ENCODE peak calls at places on chromosomes 16 and 17, in four cellular contexts. S is mesothelial cell of epicardium; B is mucosa of descending colon; I is CD8-positive, alpha-beta T cell. G is an unnamed sample.
A peak's percentile ranks its signal among the peaks of the same experiment; 100 is the strongest.

GRCh38 chr17:71180801-71181385 is 939.9 kb upstream of the SOX9 start:
- DNase-seq in I (no peak), B (peak; percentile 85), S (no peak), G (peak; percentile 40)

GRCh38 chr16:23837553-23838308 is 1.9 kb downstream of the PRKCB start:
- DNase-seq in I (no peak), S (no peak), B (no peak), G (no peak)

GRCh38 chr16:68985855-68986254 is 119.6 kb upstream of the HAS3 start:
- DNase-seq in B (no peak), S (no peak), I (no peak), G (no peak)

GRCh38 chr16:86479419-86479818 is 30.9 kb upstream of the FOXF1 start:
- DNase-seq in B (no peak), S (no peak), I (no peak), G (no peak)

GRCh38 chr17:6455321-6455705 is 11.1 kb downstream of the PIMREG start:
- DNase-seq in I (peak; percentile 26), B (peak; percentile 56), S (no peak), G (no peak)

GRCh38 chr16:53482123-53482522 is 20.9 kb downstream of the AKTIP start:
- DNase-seq in I (no peak), B (no peak), S (no peak), G (no peak)

GRCh38 chr17:51733166-51733565 is 425.3 kb downstream of the CA10 start:
- DNase-seq in B (no peak), I (no peak), S (no peak), G (no peak)

GRCh38 chr16:8893976-8894690 is 12.0 kb downstream of the LITAFD start:
- DNase-seq in I (no peak), B (no peak), S (no peak), G (no peak)

GRCh38 chr17:30454635-30455034 is 22.6 kb upstream of the GOSR1 start:
- DNase-seq in S (no peak), B (no peak), I (no peak), G (no peak)

GRCh38 chr16:72025404-72026114 is 17.0 kb downstream of the DHODH start:
- DNase-seq in B (no peak), S (no peak), I (no peak), G (no peak)

GRCh38 chr16:84449156-84450140 is 55.0 kb downstream of the MEAK7 start:
- DNase-seq in S (no peak), B (peak; percentile 82), I (no peak), G (no peak)